ENCODE peak calls at places on chromosome 3, in five cellular contexts. Y is right lobe of liver, O is Peyer's patch, V is heart left ventricle, R is lower leg skin. Z is an unnamed sample.

GRCh38 chr3:100882571-100882981 is 110.6 kb downstream of the ABI3BP start:
- DNase-seq in Y (no peak), O (no peak), V (no peak), R (peak; percentile 26), Z (no peak)

GRCh38 chr3:11464356-11464755 is 179.4 kb downstream of the VGLL4 start:
- DNase-seq in Y (no peak), O (no peak), V (no peak), R (no peak), Z (no peak)

GRCh38 chr3:33019981-33020380 is 68.5 kb downstream of the CCR4 start:
- DNase-seq in Y (no peak), O (no peak), V (no peak), R (no peak), Z (no peak)

GRCh38 chr3:171883257-171883892 is 40.2 kb downstream of the TMEM212 start:
- DNase-seq in Y (no peak), O (no peak), V (no peak), R (no peak), Z (no peak)

GRCh38 chr3:127445581-127446368 is 144.8 kb downstream of the TPRA1 start:
- DNase-seq in Y (peak; percentile 25), O (peak; percentile 28), V (no peak), R (no peak), Z (no peak)

GRCh38 chr3:148379763-148380162 is 317.9 kb upstream of the AGTR1 start:
- DNase-seq in Y (no peak), O (no peak), V (no peak), R (no peak), Z (peak; percentile 6)

GRCh38 chr3:42498791-42499477 is 3.5 kb upstream of the VIPR1 start:
- DNase-seq in Y (no peak), O (peak; percentile 34), V (no peak), R (peak; percentile 13), Z (no peak)

GRCh38 chr3:72818915-72819314 is 29.3 kb downstream of the SHQ1 start:
- DNase-seq in Y (no peak), O (no peak), V (no peak), R (no peak), Z (peak; percentile 40)

GRCh38 chr3:185365281-185366211 is 2.6 kb downstream of the MAP3K13 start:
- DNase-seq in Y (no peak), O (no peak), V (no peak), R (peak; percentile 29), Z (no peak)

GRCh38 chr3:128686465-128686864 is 35.8 kb upstream of the RPN1 start:
- DNase-seq in Y (no peak), O (no peak), V (no peak), R (no peak), Z (no peak)

GRCh38 chr3:192878374-192878773 is 39.3 kb downstream of the MB21D2 start:
- DNase-seq in Y (no peak), O (no peak), V (no peak), R (no peak), Z (no peak)

GRCh38 chr3:113128386-113129015 is 82.9 kb upstream of the BOC start:
- DNase-seq in Y (no peak), O (no peak), V (no peak), R (no peak), Z (no peak)

GRCh38 chr3:165643433-165643824 is 193.8 kb downstream of the BCHE start:
- DNase-seq in Y (no peak), O (no peak), V (no peak), R (no peak), Z (no peak)

GRCh38 chr3:85626662-85627061 is 667.9 kb downstream of the CADM2 start:
- DNase-seq in Y (no peak), O (no peak), V (no peak), R (no peak), Z (no peak)

GRCh38 chr3:166560253-166560652 is 723.0 kb upstream of the BCHE start:
- DNase-seq in Y (no peak), O (no peak), V (no peak), R (no peak), Z (no peak)

GRCh38 chr3:60140160-60140559 is 1090.3 kb upstream of the CFAP20DC start:
- DNase-seq in Y (no peak), O (no peak), V (no peak), R (no peak), Z (no peak)

GRCh38 chr3:170056710-170057454 is 19.1 kb downstream of the GPR160 start:
- DNase-seq in Y (no peak), O (no peak), V (no peak), R (no peak), Z (no peak)

GRCh38 chr3:64509216-64509615 is 178.6 kb downstream of the ADAMTS9 start:
- DNase-seq in Y (no peak), O (no peak), V (no peak), R (no peak), Z (no peak)

GRCh38 chr3:146464783-146465182 is 4.6 kb downstream of the PLSCR2 start:
- DNase-seq in Y (no peak), O (no peak), V (no peak), R (no peak), Z (no peak)

GRCh38 chr3:67418539-67419529 is 235.6 kb downstream of the SUCLG2 start:
- DNase-seq in Y (no peak), O (no peak), V (no peak), R (no peak), Z (no peak)

GRCh38 chr3:118501152-118501551 is 533.5 kb downstream of the IGSF11 start:
- DNase-seq in Y (peak; percentile 63), O (no peak), V (peak; percentile 53), R (no peak), Z (peak; percentile 5)

GRCh38 chr3:46285931-46286330 is 43.7 kb downstream of the CCR3 start:
- DNase-seq in Y (no peak), O (no peak), V (no peak), R (no peak), Z (no peak)

GRCh38 chr3:107690522-107691138 is 167.9 kb downstream of the BBX start:
- DNase-seq in Y (no peak), O (no peak), V (no peak), R (no peak), Z (peak; percentile 58)

GRCh38 chr3:112519424-112520001 is 20.2 kb upstream of the BTLA start:
- DNase-seq in Y (no peak), O (no peak), V (no peak), R (peak; percentile 36), Z (peak; percentile 69)

GRCh38 chr3:113898892-113899291 is 48.9 kb upstream of the ZDHHC23 start:
- DNase-seq in Y (no peak), O (no peak), V (no peak), R (no peak), Z (no peak)

GRCh38 chr3:117443014-117443413 is 733.4 kb downstream of the TUSC7 start:
- DNase-seq in Y (no peak), O (no peak), V (no peak), R (no peak), Z (no peak)

GRCh38 chr3:71035314-71035713 is 548.2 kb downstream of the FOXP1 start:
- DNase-seq in Y (no peak), O (no peak), V (no peak), R (no peak), Z (no peak)

GRCh38 chr3:13707456-13707855 is 158.5 kb downstream of the FBLN2 start:
- DNase-seq in Y (peak; percentile 14), O (no peak), V (no peak), R (no peak), Z (no peak)

GRCh38 chr3:194617827-194618226 is 15.4 kb downstream of the TMEM44 start:
- DNase-seq in Y (no peak), O (no peak), V (no peak), R (no peak), Z (no peak)

GRCh38 chr3:170054204-170054603 is 16.4 kb downstream of the GPR160 start:
- DNase-seq in Y (no peak), O (no peak), V (no peak), R (no peak), Z (peak; percentile 26)

GRCh38 chr3:185847506-185847905 is 22.7 kb upstream of the IGF2BP2 start:
- DNase-seq in Y (no peak), O (no peak), V (no peak), R (no peak), Z (no peak)

GRCh38 chr3:100740207-100740606 is 30.9 kb downstream of the TFG start:
- DNase-seq in Y (no peak), O (no peak), V (no peak), R (no peak), Z (peak; percentile 68)

GRCh38 chr3:43994594-43995077 is 247.1 kb upstream of the TOPAZ1 start:
- DNase-seq in Y (no peak), O (no peak), V (no peak), R (no peak), Z (no peak)

GRCh38 chr3:55818485-55818884 is 331.4 kb upstream of the WNT5A start:
- DNase-seq in Y (no peak), O (no peak), V (no peak), R (no peak), Z (no peak)

DNA sequence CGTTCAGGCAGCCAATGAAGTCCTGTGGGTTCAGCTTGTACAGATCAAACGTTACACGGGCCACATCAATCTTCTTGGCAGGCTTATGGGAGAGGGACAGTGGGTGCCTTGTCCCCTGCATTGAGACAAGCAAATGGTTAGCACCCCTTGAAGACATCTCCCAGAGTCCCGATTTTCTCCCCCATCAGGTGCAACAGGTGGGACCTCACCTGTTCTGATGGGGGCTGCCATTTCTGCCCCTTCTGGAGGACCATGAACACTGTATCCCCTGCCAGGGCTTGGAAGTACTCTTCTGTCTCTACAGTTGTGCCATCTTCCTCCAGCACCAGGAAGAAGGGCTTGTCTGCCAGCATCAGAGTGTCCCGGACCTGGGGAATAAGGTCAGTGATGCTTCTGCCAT is 10.1 kb downstream of the CIDEC start:
- DNase-seq in Y (no peak), O (no peak), V (no peak), R (no peak), Z (no peak)
- TF ChIP-seq POLR2A in Y (no peak), O (no peak), V (no peak), R (no peak), Z (no peak)

GRCh38 chr3:188153949-188154757 is at the start of gene LPP:
- DNase-seq in Y (peak; percentile 92), O (peak; percentile 88), V (peak; percentile 85), R (peak; percentile 68), Z (peak; percentile 59)
- TF ChIP-seq POLR2A in Y (peak; percentile 76), O (peak; percentile 54), V (no peak), R (no peak), Z (no peak)

GRCh38 chr3:53254810-53255359 is 937 bp downstream of the TKT start:
- DNase-seq in Y (peak; percentile 83), O (peak; percentile 88), V (peak; percentile 80), R (peak; percentile 54), Z (peak; percentile 67)
- TF ChIP-seq POLR2A in Y (no peak), O (peak; percentile 55), V (no peak), R (no peak), Z (no peak)

GRCh38 chr3:49253512-49253911 is 23.5 kb downstream of the C3orf62 start:
- DNase-seq in Y (no peak), O (no peak), V (no peak), R (no peak), Z (no peak)

GRCh38 chr3:49256152-49256551 is 20.9 kb downstream of the C3orf62 start:
- DNase-seq in Y (no peak), O (no peak), V (no peak), R (no peak), Z (no peak)

GRCh38 chr3:49257187-49257586 is 19.8 kb downstream of the C3orf62 start:
- DNase-seq in Y (peak; percentile 60), O (no peak), V (no peak), R (no peak), Z (no peak)

GRCh38 chr3:49255686-49256085 is 21.3 kb downstream of the C3orf62 start:
- DNase-seq in Y (no peak), O (no peak), V (no peak), R (no peak), Z (no peak)

GRCh38 chr3:49255112-49255511 is 21.9 kb downstream of the C3orf62 start:
- DNase-seq in Y (no peak), O (peak; percentile 6), V (no peak), R (no peak), Z (no peak)
- TF ChIP-seq POLR2A in Y (no peak), O (no peak), V (no peak), R (no peak), Z (no peak)